ENCODE peak calls at places on chromosomes 6 and 20, in six cellular contexts. One of them, this sample, is unnamed.

GRCh38 chr20:60057866-60058807 is 99.9 kb downstream of the CDH26 start:
- DNase-seq in H4: peak; percentile 69
- DNase-seq in activated CD4-positive, alpha-beta T cell treated with anti-CD3 and anti-CD28 coated beads, Interleukin-2, amount 50 U/mL, for 24 hours: no peak
- DNase-seq in fibroblast of mammary gland: peak; percentile 57
- DNase-seq in EL: no peak
- DNase-seq in NCI-H1105 treated with DMSO at 0.1 percent for 48 hours: peak; percentile 78
- DNase-seq in this sample: peak; percentile 10

GRCh38 chr6:128464790-128465189 is 55.6 kb downstream of the PTPRK start:
- DNase-seq in H4: no peak
- DNase-seq in activated CD4-positive, alpha-beta T cell treated with anti-CD3 and anti-CD28 coated beads, Interleukin-2, amount 50 U/mL, for 24 hours: no peak
- DNase-seq in fibroblast of mammary gland: no peak
- DNase-seq in EL: no peak
- DNase-seq in NCI-H1105 treated with DMSO at 0.1 percent for 48 hours: peak; percentile 78
- DNase-seq in this sample: peak; percentile 30

GRCh38 chr6:121890307-121890910 is 455.0 kb downstream of the GJA1 start:
- DNase-seq in H4: no peak
- DNase-seq in activated CD4-positive, alpha-beta T cell treated with anti-CD3 and anti-CD28 coated beads, Interleukin-2, amount 50 U/mL, for 24 hours: no peak
- DNase-seq in fibroblast of mammary gland: no peak
- DNase-seq in EL: no peak
- DNase-seq in NCI-H1105 treated with DMSO at 0.1 percent for 48 hours: no peak
- DNase-seq in this sample: no peak

GRCh38 chr20:50730765-50731054 is 670 bp upstream of the PARD6B start:
- DNase-seq in H4: no peak
- DNase-seq in activated CD4-positive, alpha-beta T cell treated with anti-CD3 and anti-CD28 coated beads, Interleukin-2, amount 50 U/mL, for 24 hours: no peak
- DNase-seq in fibroblast of mammary gland: no peak
- DNase-seq in EL: peak; percentile 41
- DNase-seq in NCI-H1105 treated with DMSO at 0.1 percent for 48 hours: no peak
- DNase-seq in this sample: no peak

GRCh38 chr20:45861157-45862075 is 4.0 kb downstream of the ZSWIM3 start:
- DNase-seq in H4: no peak
- DNase-seq in activated CD4-positive, alpha-beta T cell treated with anti-CD3 and anti-CD28 coated beads, Interleukin-2, amount 50 U/mL, for 24 hours: no peak
- DNase-seq in fibroblast of mammary gland: no peak
- DNase-seq in EL: no peak
- DNase-seq in NCI-H1105 treated with DMSO at 0.1 percent for 48 hours: peak; percentile 69
- DNase-seq in this sample: peak; percentile 29

GRCh38 chr6:83417880-83418663 is 12.8 kb downstream of the ME1 start:
- DNase-seq in H4: peak; percentile 33
- DNase-seq in activated CD4-positive, alpha-beta T cell treated with anti-CD3 and anti-CD28 coated beads, Interleukin-2, amount 50 U/mL, for 24 hours: no peak
- DNase-seq in fibroblast of mammary gland: peak; percentile 75
- DNase-seq in EL: peak; percentile 52
- DNase-seq in NCI-H1105 treated with DMSO at 0.1 percent for 48 hours: peak; percentile 59
- DNase-seq in this sample: peak; percentile 81

GRCh38 chr20:54133434-54134427 is 40.1 kb downstream of the CYP24A1 start:
- DNase-seq in H4: peak; percentile 16
- DNase-seq in activated CD4-positive, alpha-beta T cell treated with anti-CD3 and anti-CD28 coated beads, Interleukin-2, amount 50 U/mL, for 24 hours: no peak
- DNase-seq in fibroblast of mammary gland: peak; percentile 58
- DNase-seq in EL: peak; percentile 49
- DNase-seq in NCI-H1105 treated with DMSO at 0.1 percent for 48 hours: no peak
- DNase-seq in this sample: peak; percentile 40

GRCh38 chr6:5636210-5637030 is 370.3 kb downstream of the NRN1 start:
- DNase-seq in H4: no peak
- DNase-seq in activated CD4-positive, alpha-beta T cell treated with anti-CD3 and anti-CD28 coated beads, Interleukin-2, amount 50 U/mL, for 24 hours: no peak
- DNase-seq in fibroblast of mammary gland: no peak
- DNase-seq in EL: no peak
- DNase-seq in NCI-H1105 treated with DMSO at 0.1 percent for 48 hours: no peak
- DNase-seq in this sample: no peak

GRCh38 chr20:50322703-50323131 is 132.1 kb downstream of the CEBPB start:
- DNase-seq in H4: no peak
- DNase-seq in activated CD4-positive, alpha-beta T cell treated with anti-CD3 and anti-CD28 coated beads, Interleukin-2, amount 50 U/mL, for 24 hours: no peak
- DNase-seq in fibroblast of mammary gland: no peak
- DNase-seq in EL: no peak
- DNase-seq in NCI-H1105 treated with DMSO at 0.1 percent for 48 hours: no peak
- DNase-seq in this sample: no peak

GRCh38 chr6:20791932-20792331 is 257.7 kb downstream of the CDKAL1 start:
- DNase-seq in H4: peak; percentile 58
- DNase-seq in activated CD4-positive, alpha-beta T cell treated with anti-CD3 and anti-CD28 coated beads, Interleukin-2, amount 50 U/mL, for 24 hours: no peak
- DNase-seq in fibroblast of mammary gland: peak; percentile 9
- DNase-seq in EL: no peak
- DNase-seq in NCI-H1105 treated with DMSO at 0.1 percent for 48 hours: no peak
- DNase-seq in this sample: no peak

GRCh38 chr6:15481892-15482291 is 180.9 kb downstream of the DTNBP1 start:
- DNase-seq in H4: no peak
- DNase-seq in activated CD4-positive, alpha-beta T cell treated with anti-CD3 and anti-CD28 coated beads, Interleukin-2, amount 50 U/mL, for 24 hours: no peak
- DNase-seq in fibroblast of mammary gland: no peak
- DNase-seq in EL: no peak
- DNase-seq in NCI-H1105 treated with DMSO at 0.1 percent for 48 hours: peak; percentile 51
- DNase-seq in this sample: no peak

GRCh38 chr6:395432-396125 is 4.0 kb downstream of the IRF4 start:
- DNase-seq in H4: no peak
- DNase-seq in activated CD4-positive, alpha-beta T cell treated with anti-CD3 and anti-CD28 coated beads, Interleukin-2, amount 50 U/mL, for 24 hours: no peak
- DNase-seq in fibroblast of mammary gland: no peak
- DNase-seq in EL: no peak
- DNase-seq in NCI-H1105 treated with DMSO at 0.1 percent for 48 hours: no peak
- DNase-seq in this sample: no peak

GRCh38 chr20:19758888-19759331 is 852 bp downstream of the RIN2 start:
- DNase-seq in H4: peak; percentile 53
- DNase-seq in activated CD4-positive, alpha-beta T cell treated with anti-CD3 and anti-CD28 coated beads, Interleukin-2, amount 50 U/mL, for 24 hours: no peak
- DNase-seq in fibroblast of mammary gland: peak; percentile 52
- DNase-seq in EL: peak; percentile 8
- DNase-seq in NCI-H1105 treated with DMSO at 0.1 percent for 48 hours: no peak
- DNase-seq in this sample: peak; percentile 60

GRCh38 chr20:371755-372542 is 8.6 kb upstream of the TRIB3 start:
- DNase-seq in H4: peak; percentile 98
- DNase-seq in activated CD4-positive, alpha-beta T cell treated with anti-CD3 and anti-CD28 coated beads, Interleukin-2, amount 50 U/mL, for 24 hours: no peak
- DNase-seq in fibroblast of mammary gland: peak; percentile 79
- DNase-seq in EL: peak; percentile 96
- DNase-seq in NCI-H1105 treated with DMSO at 0.1 percent for 48 hours: no peak
- DNase-seq in this sample: peak; percentile 96

GRCh38 chr20:61608275-61609085 is 356.4 kb downstream of the CDH4 start:
- DNase-seq in H4: no peak
- DNase-seq in activated CD4-positive, alpha-beta T cell treated with anti-CD3 and anti-CD28 coated beads, Interleukin-2, amount 50 U/mL, for 24 hours: no peak
- DNase-seq in fibroblast of mammary gland: peak; percentile 22
- DNase-seq in EL: peak; percentile 3
- DNase-seq in NCI-H1105 treated with DMSO at 0.1 percent for 48 hours: no peak
- DNase-seq in this sample: peak; percentile 10

GRCh38 chr20:35385733-35386132 is 26.0 kb downstream of the UQCC1 start:
- DNase-seq in H4: no peak
- DNase-seq in activated CD4-positive, alpha-beta T cell treated with anti-CD3 and anti-CD28 coated beads, Interleukin-2, amount 50 U/mL, for 24 hours: no peak
- DNase-seq in fibroblast of mammary gland: peak; percentile 45
- DNase-seq in EL: no peak
- DNase-seq in NCI-H1105 treated with DMSO at 0.1 percent for 48 hours: no peak
- DNase-seq in this sample: peak; percentile 60

GRCh38 chr20:62064788-62065668 is 653 bp downstream of the TAF4 start:
- DNase-seq in H4: no peak
- DNase-seq in activated CD4-positive, alpha-beta T cell treated with anti-CD3 and anti-CD28 coated beads, Interleukin-2, amount 50 U/mL, for 24 hours: no peak
- DNase-seq in fibroblast of mammary gland: no peak
- DNase-seq in EL: peak; percentile 12
- DNase-seq in NCI-H1105 treated with DMSO at 0.1 percent for 48 hours: peak; percentile 4
- DNase-seq in this sample: no peak

GRCh38 chr20:48930878-48931277 is 9.4 kb downstream of the ARFGEF2 start:
- DNase-seq in H4: no peak
- DNase-seq in activated CD4-positive, alpha-beta T cell treated with anti-CD3 and anti-CD28 coated beads, Interleukin-2, amount 50 U/mL, for 24 hours: no peak
- DNase-seq in fibroblast of mammary gland: no peak
- DNase-seq in EL: no peak
- DNase-seq in NCI-H1105 treated with DMSO at 0.1 percent for 48 hours: no peak
- DNase-seq in this sample: no peak

GRCh38 chr6:168884646-168885086 is 369.0 kb downstream of the THBS2 start:
- DNase-seq in H4: peak; percentile 13
- DNase-seq in activated CD4-positive, alpha-beta T cell treated with anti-CD3 and anti-CD28 coated beads, Interleukin-2, amount 50 U/mL, for 24 hours: peak; percentile 69
- DNase-seq in fibroblast of mammary gland: peak; percentile 51
- DNase-seq in EL: peak; percentile 49
- DNase-seq in NCI-H1105 treated with DMSO at 0.1 percent for 48 hours: peak; percentile 56
- DNase-seq in this sample: peak; percentile 58

GRCh38 chr6:32047855-32048766 is 9.9 kb downstream of the CYP21A2 start:
- DNase-seq in H4: peak; percentile 42
- DNase-seq in activated CD4-positive, alpha-beta T cell treated with anti-CD3 and anti-CD28 coated beads, Interleukin-2, amount 50 U/mL, for 24 hours: peak; percentile 57
- DNase-seq in fibroblast of mammary gland: peak; percentile 49
- DNase-seq in EL: peak; percentile 61
- DNase-seq in NCI-H1105 treated with DMSO at 0.1 percent for 48 hours: peak; percentile 0
- DNase-seq in this sample: peak; percentile 65